ENCODE peak calls at places on chromosome 10, in seven cellular contexts. One of them, this sample, is unnamed.

GRCh38 chr10:79266543-79267312 is 80.5 kb upstream of the PPIF start:
- DNase-seq in WTC11: no peak
- DNase-seq in HL-60: no peak
- DNase-seq in GM10248: peak; percentile 78
- DNase-seq in activated T-cell treated with anti-CD3 and anti-CD28 coated beads for 24 hours: no peak
- DNase-seq in effector CD4-positive, alpha-beta T cell: no peak
- DNase-seq in anterior cingulate cortex: peak; percentile 27
- DNase-seq in this sample: peak; percentile 90

GRCh38 chr10:72952189-72952900 is 2.3 kb downstream of the PLA2G12B start:
- DNase-seq in WTC11: no peak
- DNase-seq in HL-60: no peak
- DNase-seq in GM10248: no peak
- DNase-seq in activated T-cell treated with anti-CD3 and anti-CD28 coated beads for 24 hours: no peak
- DNase-seq in effector CD4-positive, alpha-beta T cell: no peak
- DNase-seq in anterior cingulate cortex: no peak
- DNase-seq in this sample: no peak

GRCh38 chr10:91418417-91418816 is 8.3 kb downstream of the HECTD2 start:
- DNase-seq in WTC11: no peak
- DNase-seq in HL-60: no peak
- DNase-seq in GM10248: no peak
- DNase-seq in activated T-cell treated with anti-CD3 and anti-CD28 coated beads for 24 hours: no peak
- DNase-seq in effector CD4-positive, alpha-beta T cell: no peak
- DNase-seq in anterior cingulate cortex: no peak
- DNase-seq in this sample: no peak

GRCh38 chr10:114301177-114301576 is 62.1 kb downstream of the VWA2 start:
- DNase-seq in WTC11: no peak
- DNase-seq in HL-60: no peak
- DNase-seq in GM10248: no peak
- DNase-seq in activated T-cell treated with anti-CD3 and anti-CD28 coated beads for 24 hours: no peak
- DNase-seq in effector CD4-positive, alpha-beta T cell: no peak
- DNase-seq in anterior cingulate cortex: no peak
- DNase-seq in this sample: no peak

GRCh38 chr10:75034714-75035258 is 76.7 kb upstream of the SAMD8 start:
- DNase-seq in WTC11: no peak
- DNase-seq in HL-60: no peak
- DNase-seq in GM10248: no peak
- DNase-seq in activated T-cell treated with anti-CD3 and anti-CD28 coated beads for 24 hours: no peak
- DNase-seq in effector CD4-positive, alpha-beta T cell: no peak
- DNase-seq in anterior cingulate cortex: no peak
- DNase-seq in this sample: no peak

GRCh38 chr10:76305930-76306612 is 874.6 kb downstream of the LRMDA start:
- DNase-seq in WTC11: no peak
- DNase-seq in HL-60: no peak
- DNase-seq in GM10248: no peak
- DNase-seq in activated T-cell treated with anti-CD3 and anti-CD28 coated beads for 24 hours: no peak
- DNase-seq in effector CD4-positive, alpha-beta T cell: no peak
- DNase-seq in anterior cingulate cortex: no peak
- DNase-seq in this sample: no peak

GRCh38 chr10:116274141-116274861 is 1.3 kb upstream of the GFRA1 start:
- DNase-seq in WTC11: peak; percentile 41
- DNase-seq in HL-60: no peak
- DNase-seq in GM10248: peak; percentile 17
- DNase-seq in activated T-cell treated with anti-CD3 and anti-CD28 coated beads for 24 hours: no peak
- DNase-seq in effector CD4-positive, alpha-beta T cell: no peak
- DNase-seq in anterior cingulate cortex: no peak
- DNase-seq in this sample: peak; percentile 65

GRCh38 chr10:69491611-69492010 is 40.3 kb downstream of the TSPAN15 start:
- DNase-seq in WTC11: no peak
- DNase-seq in HL-60: no peak
- DNase-seq in GM10248: no peak
- DNase-seq in activated T-cell treated with anti-CD3 and anti-CD28 coated beads for 24 hours: no peak
- DNase-seq in effector CD4-positive, alpha-beta T cell: no peak
- DNase-seq in anterior cingulate cortex: no peak
- DNase-seq in this sample: no peak

GRCh38 chr10:132149261-132149660 is 37.5 kb upstream of the DPYSL4 start:
- DNase-seq in WTC11: peak; percentile 10
- DNase-seq in HL-60: no peak
- DNase-seq in GM10248: no peak
- DNase-seq in activated T-cell treated with anti-CD3 and anti-CD28 coated beads for 24 hours: no peak
- DNase-seq in effector CD4-positive, alpha-beta T cell: no peak
- DNase-seq in anterior cingulate cortex: no peak
- DNase-seq in this sample: no peak

GRCh38 chr10:30013684-30014246 is 45.6 kb downstream of the JCAD start:
- DNase-seq in WTC11: no peak
- DNase-seq in HL-60: no peak
- DNase-seq in GM10248: no peak
- DNase-seq in activated T-cell treated with anti-CD3 and anti-CD28 coated beads for 24 hours: no peak
- DNase-seq in effector CD4-positive, alpha-beta T cell: no peak
- DNase-seq in anterior cingulate cortex: no peak
- DNase-seq in this sample: no peak

GRCh38 chr10:111600772-111601171 is 523.9 kb downstream of the ADRA2A start:
- DNase-seq in WTC11: peak; percentile 20
- DNase-seq in HL-60: no peak
- DNase-seq in GM10248: no peak
- DNase-seq in activated T-cell treated with anti-CD3 and anti-CD28 coated beads for 24 hours: no peak
- DNase-seq in effector CD4-positive, alpha-beta T cell: no peak
- DNase-seq in anterior cingulate cortex: no peak
- DNase-seq in this sample: no peak

GRCh38 chr10:133351408-133352318 is 4.5 kb downstream of the PRAP1 start:
- DNase-seq in WTC11: peak; percentile 59
- DNase-seq in HL-60: no peak
- DNase-seq in GM10248: no peak
- DNase-seq in activated T-cell treated with anti-CD3 and anti-CD28 coated beads for 24 hours: no peak
- DNase-seq in effector CD4-positive, alpha-beta T cell: no peak
- DNase-seq in anterior cingulate cortex: no peak
- DNase-seq in this sample: no peak

GRCh38 chr10:133528845-133529575 is 1.8 kb downstream of the CYP2E1 start:
- DNase-seq in WTC11: no peak
- DNase-seq in HL-60: peak; percentile 48
- DNase-seq in GM10248: no peak
- DNase-seq in activated T-cell treated with anti-CD3 and anti-CD28 coated beads for 24 hours: no peak
- DNase-seq in effector CD4-positive, alpha-beta T cell: no peak
- DNase-seq in anterior cingulate cortex: no peak
- DNase-seq in this sample: no peak

GRCh38 chr10:3532644-3533043 is 252.4 kb downstream of the KLF6 start:
- DNase-seq in WTC11: no peak
- DNase-seq in HL-60: no peak
- DNase-seq in GM10248: no peak
- DNase-seq in activated T-cell treated with anti-CD3 and anti-CD28 coated beads for 24 hours: no peak
- DNase-seq in effector CD4-positive, alpha-beta T cell: no peak
- DNase-seq in anterior cingulate cortex: no peak
- DNase-seq in this sample: peak; percentile 47

GRCh38 chr10:689433-690226 is at the start of gene DIP2C:
- DNase-seq in WTC11: peak; percentile 70
- DNase-seq in HL-60: no peak
- DNase-seq in GM10248: peak; percentile 26
- DNase-seq in activated T-cell treated with anti-CD3 and anti-CD28 coated beads for 24 hours: no peak
- DNase-seq in effector CD4-positive, alpha-beta T cell: no peak
- DNase-seq in anterior cingulate cortex: peak; percentile 29
- DNase-seq in this sample: peak; percentile 81

GRCh38 chr10:4241724-4242345 is 456.8 kb upstream of the KLF6 start:
- DNase-seq in WTC11: no peak
- DNase-seq in HL-60: no peak
- DNase-seq in GM10248: no peak
- DNase-seq in activated T-cell treated with anti-CD3 and anti-CD28 coated beads for 24 hours: no peak
- DNase-seq in effector CD4-positive, alpha-beta T cell: no peak
- DNase-seq in anterior cingulate cortex: no peak
- DNase-seq in this sample: peak; percentile 93

GRCh38 chr10:68826764-68827591 is at the start of gene STOX1:
- DNase-seq in WTC11: peak; percentile 68
- DNase-seq in HL-60: peak; percentile 30
- DNase-seq in GM10248: peak; percentile 82
- DNase-seq in activated T-cell treated with anti-CD3 and anti-CD28 coated beads for 24 hours: peak; percentile 49
- DNase-seq in effector CD4-positive, alpha-beta T cell: peak; percentile 20
- DNase-seq in anterior cingulate cortex: no peak
- DNase-seq in this sample: peak; percentile 63

GRCh38 chr10:91493313-91493712 is 83.2 kb downstream of the HECTD2 start:
- DNase-seq in WTC11: no peak
- DNase-seq in HL-60: no peak
- DNase-seq in GM10248: peak; percentile 7
- DNase-seq in activated T-cell treated with anti-CD3 and anti-CD28 coated beads for 24 hours: no peak
- DNase-seq in effector CD4-positive, alpha-beta T cell: no peak
- DNase-seq in anterior cingulate cortex: no peak
- DNase-seq in this sample: peak; percentile 20

GRCh38 chr10:121244791-121245190 is 353.5 kb downstream of the FGFR2 start:
- DNase-seq in WTC11: no peak
- DNase-seq in HL-60: no peak
- DNase-seq in GM10248: no peak
- DNase-seq in activated T-cell treated with anti-CD3 and anti-CD28 coated beads for 24 hours: no peak
- DNase-seq in effector CD4-positive, alpha-beta T cell: no peak
- DNase-seq in anterior cingulate cortex: no peak
- DNase-seq in this sample: peak; percentile 49

GRCh38 chr10:119495545-119495944 is 47.0 kb downstream of the RGS10 start:
- DNase-seq in WTC11: no peak
- DNase-seq in HL-60: no peak
- DNase-seq in GM10248: no peak
- DNase-seq in activated T-cell treated with anti-CD3 and anti-CD28 coated beads for 24 hours: no peak
- DNase-seq in effector CD4-positive, alpha-beta T cell: no peak
- DNase-seq in anterior cingulate cortex: no peak
- DNase-seq in this sample: no peak

GRCh38 chr10:68870061-68870460 is 31.1 kb upstream of the DDX50 start:
- DNase-seq in WTC11: no peak
- DNase-seq in HL-60: no peak
- DNase-seq in GM10248: no peak
- DNase-seq in activated T-cell treated with anti-CD3 and anti-CD28 coated beads for 24 hours: no peak
- DNase-seq in effector CD4-positive, alpha-beta T cell: no peak
- DNase-seq in anterior cingulate cortex: no peak
- DNase-seq in this sample: no peak

GRCh38 chr10:102394801-102395676 is 466 bp upstream of the NFKB2 start:
- DNase-seq in WTC11: peak; percentile 89
- DNase-seq in HL-60: peak; percentile 40
- DNase-seq in GM10248: peak; percentile 93
- DNase-seq in activated T-cell treated with anti-CD3 and anti-CD28 coated beads for 24 hours: peak; percentile 91
- DNase-seq in effector CD4-positive, alpha-beta T cell: peak; percentile 89
- DNase-seq in anterior cingulate cortex: peak; percentile 17
- DNase-seq in this sample: peak; percentile 91

GRCh38 chr10:30911303-30911863 is 120.3 kb downstream of the ZNF438 start:
- DNase-seq in WTC11: no peak
- DNase-seq in HL-60: no peak
- DNase-seq in GM10248: no peak
- DNase-seq in activated T-cell treated with anti-CD3 and anti-CD28 coated beads for 24 hours: no peak
- DNase-seq in effector CD4-positive, alpha-beta T cell: no peak
- DNase-seq in anterior cingulate cortex: no peak
- DNase-seq in this sample: no peak

GRCh38 chr10:117005454-117006055 is 568 bp upstream of the SHTN1 start:
- DNase-seq in WTC11: peak; percentile 64
- DNase-seq in HL-60: no peak
- DNase-seq in GM10248: peak; percentile 27
- DNase-seq in activated T-cell treated with anti-CD3 and anti-CD28 coated beads for 24 hours: no peak
- DNase-seq in effector CD4-positive, alpha-beta T cell: no peak
- DNase-seq in anterior cingulate cortex: no peak
- DNase-seq in this sample: no peak

GRCh38 chr10:119643306-119644214 is 7.6 kb upstream of the BAG3 start:
- DNase-seq in WTC11: no peak
- DNase-seq in HL-60: no peak
- DNase-seq in GM10248: no peak
- DNase-seq in activated T-cell treated with anti-CD3 and anti-CD28 coated beads for 24 hours: no peak
- DNase-seq in effector CD4-positive, alpha-beta T cell: no peak
- DNase-seq in anterior cingulate cortex: no peak
- DNase-seq in this sample: no peak

GRCh38 chr10:85047170-85047834 is 718.9 kb downstream of the CCSER2 start:
- DNase-seq in WTC11: no peak
- DNase-seq in HL-60: no peak
- DNase-seq in GM10248: no peak
- DNase-seq in activated T-cell treated with anti-CD3 and anti-CD28 coated beads for 24 hours: no peak
- DNase-seq in effector CD4-positive, alpha-beta T cell: no peak
- DNase-seq in anterior cingulate cortex: no peak
- DNase-seq in this sample: no peak

GRCh38 chr10:57624066-57624465 is 643.6 kb downstream of the IPMK start:
- DNase-seq in WTC11: no peak
- DNase-seq in HL-60: no peak
- DNase-seq in GM10248: no peak
- DNase-seq in activated T-cell treated with anti-CD3 and anti-CD28 coated beads for 24 hours: no peak
- DNase-seq in effector CD4-positive, alpha-beta T cell: no peak
- DNase-seq in anterior cingulate cortex: no peak
- DNase-seq in this sample: no peak

GRCh38 chr10:96922978-96923948 is 91.2 kb downstream of the LCOR start:
- DNase-seq in WTC11: no peak
- DNase-seq in HL-60: no peak
- DNase-seq in GM10248: no peak
- DNase-seq in activated T-cell treated with anti-CD3 and anti-CD28 coated beads for 24 hours: no peak
- DNase-seq in effector CD4-positive, alpha-beta T cell: no peak
- DNase-seq in anterior cingulate cortex: no peak
- DNase-seq in this sample: no peak

GRCh38 chr10:30111340-30111980 is 52.1 kb upstream of the JCAD start:
- DNase-seq in WTC11: no peak
- DNase-seq in HL-60: no peak
- DNase-seq in GM10248: no peak
- DNase-seq in activated T-cell treated with anti-CD3 and anti-CD28 coated beads for 24 hours: no peak
- DNase-seq in effector CD4-positive, alpha-beta T cell: no peak
- DNase-seq in anterior cingulate cortex: no peak
- DNase-seq in this sample: no peak

GRCh38 chr10:27072436-27073114 is 27.7 kb downstream of the ANKRD26 start:
- DNase-seq in WTC11: peak; percentile 63
- DNase-seq in HL-60: no peak
- DNase-seq in GM10248: no peak
- DNase-seq in activated T-cell treated with anti-CD3 and anti-CD28 coated beads for 24 hours: no peak
- DNase-seq in effector CD4-positive, alpha-beta T cell: no peak
- DNase-seq in anterior cingulate cortex: no peak
- DNase-seq in this sample: no peak

GRCh38 chr10:88986549-88987242 is 3.9 kb upstream of the FAS start:
- DNase-seq in WTC11: no peak
- DNase-seq in HL-60: no peak
- DNase-seq in GM10248: peak; percentile 27
- DNase-seq in activated T-cell treated with anti-CD3 and anti-CD28 coated beads for 24 hours: no peak
- DNase-seq in effector CD4-positive, alpha-beta T cell: no peak
- DNase-seq in anterior cingulate cortex: no peak
- DNase-seq in this sample: no peak

GRCh38 chr10:124173298-124173900 is 80.0 kb upstream of the CHST15 start:
- DNase-seq in WTC11: no peak
- DNase-seq in HL-60: no peak
- DNase-seq in GM10248: no peak
- DNase-seq in activated T-cell treated with anti-CD3 and anti-CD28 coated beads for 24 hours: no peak
- DNase-seq in effector CD4-positive, alpha-beta T cell: no peak
- DNase-seq in anterior cingulate cortex: no peak
- DNase-seq in this sample: peak; percentile 32

GRCh38 chr10:98106531-98106930 is 27.9 kb upstream of the R3HCC1L start:
- DNase-seq in WTC11: no peak
- DNase-seq in HL-60: no peak
- DNase-seq in GM10248: no peak
- DNase-seq in activated T-cell treated with anti-CD3 and anti-CD28 coated beads for 24 hours: no peak
- DNase-seq in effector CD4-positive, alpha-beta T cell: no peak
- DNase-seq in anterior cingulate cortex: no peak
- DNase-seq in this sample: no peak

GRCh38 chr10:33263453-33263852 is 71.0 kb downstream of the NRP1 start:
- DNase-seq in WTC11: no peak
- DNase-seq in HL-60: no peak
- DNase-seq in GM10248: no peak
- DNase-seq in activated T-cell treated with anti-CD3 and anti-CD28 coated beads for 24 hours: no peak
- DNase-seq in effector CD4-positive, alpha-beta T cell: no peak
- DNase-seq in anterior cingulate cortex: no peak
- DNase-seq in this sample: no peak

GRCh38 chr10:122054046-122055025 is 65.4 kb downstream of the TACC2 start:
- DNase-seq in WTC11: peak; percentile 70
- DNase-seq in HL-60: no peak
- DNase-seq in GM10248: no peak
- DNase-seq in activated T-cell treated with anti-CD3 and anti-CD28 coated beads for 24 hours: no peak
- DNase-seq in effector CD4-positive, alpha-beta T cell: no peak
- DNase-seq in anterior cingulate cortex: no peak
- DNase-seq in this sample: peak; percentile 24

This sample was measured in SJSA1.